ENCODE peak calls at places on chromosome 11, in eight cellular contexts. D is fibroblast of pulmonary artery, R is cardiac fibroblast, B is lower lobe of right lung, S is WTC11, U is left ventricle myocardium inferior, L is dorsolateral prefrontal cortex, J is K562. Z is an unnamed sample.

GRCh38 chr11:119975561-119976152 is 162.3 kb downstream of the TRIM29 start:
- DNase-seq in B (no peak), L (peak), D (no peak), R (no peak), J (no peak), U (peak), S (peak), Z (no peak)

GRCh38 chr11:35623708-35624168 is 5.5 kb downstream of the FJX1 start:
- DNase-seq in R (peak), S (no peak), J (no peak), D (peak), B (no peak), L (no peak), U (no peak), Z (no peak)

GRCh38 chr11:353315-353857 is 15.9 kb upstream of the B4GALNT4 start:
- DNase-seq in D (peak), U (peak), L (no peak), S (no peak), J (peak), R (peak), B (peak), Z (no peak)

GRCh38 chr11:105609341-105609781 is 512 bp upstream of the GRIA4 start:
- DNase-seq in J (peak), U (no peak), B (no peak), L (peak), D (peak), S (peak), R (peak), Z (no peak)

GRCh38 chr11:42707541-42707940 is 604.3 kb upstream of the API5 start:
- DNase-seq in L (peak), B (no peak), J (no peak), S (no peak), U (no peak), R (no peak), D (no peak), Z (no peak)

GRCh38 chr11:3995949-3996554 is 98.5 kb upstream of the RRM1 start:
- DNase-seq in J (no peak), B (no peak), D (peak), S (no peak), U (no peak), R (peak), L (no peak), Z (no peak)

GRCh38 chr11:8291421-8292350 is 28.0 kb upstream of the LMO1 start:
- DNase-seq in R (no peak), B (no peak), S (no peak), J (no peak), U (no peak), L (no peak), D (no peak), Z (no peak)

GRCh38 chr11:46277623-46278386 is at the start of gene CREB3L1:
- DNase-seq in S (peak), D (no peak), L (no peak), R (no peak), J (peak), B (peak), U (peak), Z (no peak)

GRCh38 chr11:95849087-95849825 is 59.0 kb downstream of the CEP57 start:
- DNase-seq in R (peak), D (peak), J (peak), U (peak), S (peak), B (peak), L (no peak), Z (no peak)

GRCh38 chr11:48169706-48170105 is 46.9 kb upstream of the OR4B1 start:
- DNase-seq in U (peak), B (no peak), S (no peak), D (peak), J (no peak), L (no peak), R (peak), Z (no peak)

GRCh38 chr11:5291207-5291838 is 10.4 kb downstream of the OR51B4 start:
- DNase-seq in J (peak), R (peak), S (no peak), D (peak), U (no peak), B (no peak), L (no peak), Z (no peak)

GRCh38 chr11:34749666-34750659 is 129.1 kb downstream of the EHF start:
- DNase-seq in S (no peak), J (no peak), L (no peak), U (peak), D (peak), R (peak), B (peak), Z (no peak)

DNA sequence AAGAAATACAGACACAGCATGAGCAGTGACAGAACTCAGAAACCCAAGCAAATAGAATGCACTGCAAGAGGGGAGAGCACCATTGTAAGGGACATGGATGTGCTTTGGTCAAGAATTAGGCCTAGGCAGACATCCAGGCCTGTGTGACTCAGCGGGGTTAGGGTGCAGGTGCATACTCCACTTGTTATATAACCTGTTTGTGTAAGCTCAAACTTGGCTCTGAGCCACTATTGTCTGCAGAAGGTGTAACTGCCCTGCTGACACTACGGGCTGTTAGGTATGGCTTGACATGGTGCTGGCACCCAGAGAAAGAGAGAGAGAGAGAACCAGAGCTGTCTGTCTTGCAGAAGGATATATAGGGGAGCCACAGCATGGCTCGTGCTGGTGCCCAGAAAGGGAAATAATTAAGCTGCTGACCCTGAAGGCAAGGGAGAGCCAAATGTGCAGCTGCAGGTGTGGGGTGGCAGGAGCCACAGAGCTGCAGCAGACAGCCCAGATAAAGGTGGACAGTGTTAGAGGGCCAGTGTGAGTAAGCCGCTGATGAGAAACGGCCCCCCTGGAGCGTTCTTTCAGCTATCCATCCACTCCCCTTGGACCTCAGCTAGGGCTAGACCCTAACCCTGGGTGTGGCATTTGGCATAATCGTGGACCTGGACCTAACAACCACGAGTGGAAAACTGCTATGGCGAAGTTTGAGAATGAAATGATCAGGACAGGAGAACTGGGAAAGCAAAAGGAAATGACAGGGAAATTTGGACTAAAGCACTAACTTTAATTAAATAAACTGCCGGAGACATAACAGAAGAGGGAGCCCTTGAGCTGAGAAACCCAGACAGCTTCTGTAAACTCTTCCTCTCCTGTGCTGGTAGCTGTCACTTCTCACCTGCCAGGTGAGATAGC is 253.0 kb upstream of the CCDC179 start:
- DNase-seq in R (peak), J (no peak), S (peak), U (no peak), D (peak), B (no peak), L (no peak), Z (no peak)
- TF ChIP-seq CTCF in R (peak), J (peak), S (peak), U (peak), D (peak), B (peak), L (peak), Z (no peak)

GRCh38 chr11:110428040-110428439 is 1.7 kb upstream of the FDX1 start:
- DNase-seq in R (no peak), B (no peak), U (no peak), J (no peak), S (no peak), L (no peak), D (no peak), Z (no peak)

GRCh38 chr11:110430267-110431211 is 791 bp downstream of the FDX1 start:
- DNase-seq in R (peak), L (peak), B (no peak), U (no peak), S (no peak), J (no peak), D (peak), Z (peak)

GRCh38 chr11:110431212-110432073 is 1.7 kb downstream of the FDX1 start:
- DNase-seq in L (no peak), D (peak), U (no peak), J (no peak), S (no peak), B (no peak), R (peak), Z (no peak)

GRCh38 chr11:110428956-110429613 is 663 bp upstream of the FDX1 start:
- DNase-seq in J (no peak), L (no peak), S (no peak), R (no peak), U (no peak), D (no peak), B (no peak), Z (no peak)

GRCh38 chr11:110429614-110430266 is at the start of gene FDX1:
- DNase-seq in J (peak), D (peak), R (peak), S (peak), L (peak), U (peak), B (peak), Z (peak)
- TF ChIP-seq CTCF in J (peak), D (peak), R (peak), S (no peak), L (peak), U (peak), B (peak), Z (no peak)

GRCh38 chr11:128904872-128905344 is 13.8 kb downstream of the KCNJ5 start:
- DNase-seq in J (peak), R (no peak), B (peak), L (no peak), U (peak), S (no peak), D (no peak), Z (no peak)

GRCh38 chr11:128904303-128904871 is 13.2 kb downstream of the KCNJ5 start:
- DNase-seq in R (no peak), U (no peak), S (no peak), B (no peak), J (no peak), D (no peak), L (no peak), Z (no peak)

GRCh38 chr11:128906185-128907065 is 15.3 kb downstream of the KCNJ5 start:
- DNase-seq in R (no peak), D (no peak), U (no peak), S (no peak), B (no peak), J (no peak), L (no peak), Z (no peak)

GRCh38 chr11:128903248-128904041 is 12.3 kb downstream of the KCNJ5 start:
- DNase-seq in U (peak), L (no peak), S (no peak), J (no peak), B (peak), D (no peak), R (no peak), Z (no peak)

GRCh38 chr11:128905345-128906184 is 14.4 kb downstream of the KCNJ5 start:
- DNase-seq in B (peak), U (no peak), R (peak), J (peak), D (peak), L (no peak), S (peak), Z (peak)
- TF ChIP-seq CTCF in B (peak), U (peak), R (peak), J (peak), D (peak), L (peak), S (peak), Z (no peak)

DNA sequence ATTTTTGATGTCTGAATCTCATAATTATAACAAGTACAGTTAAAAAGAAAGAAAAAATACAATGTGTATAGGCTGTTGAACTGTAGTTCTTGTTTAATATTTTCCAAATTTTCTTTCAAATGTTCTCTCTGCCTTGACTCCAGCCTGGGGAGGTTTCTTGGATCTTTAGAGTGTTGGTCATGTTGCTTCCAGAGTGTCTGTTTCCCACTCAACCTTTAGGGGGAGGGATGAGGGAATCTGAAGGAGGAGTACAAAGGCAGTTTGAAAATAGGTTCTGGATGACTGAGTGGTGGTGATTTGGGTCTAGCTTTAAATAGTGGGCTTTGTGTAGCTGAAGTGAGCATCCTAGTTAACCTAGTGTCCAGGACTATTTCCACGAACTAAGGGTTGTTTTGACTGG is 2.0 kb downstream of the CTNND1 start:
- DNase-seq in U (no peak), L (no peak), R (peak), S (no peak), B (no peak), D (peak), J (peak), Z (no peak)
- TF ChIP-seq CTCF in U (peak), L (peak), R (peak), S (no peak), B (peak), D (peak), J (peak), Z (no peak)

DNA sequence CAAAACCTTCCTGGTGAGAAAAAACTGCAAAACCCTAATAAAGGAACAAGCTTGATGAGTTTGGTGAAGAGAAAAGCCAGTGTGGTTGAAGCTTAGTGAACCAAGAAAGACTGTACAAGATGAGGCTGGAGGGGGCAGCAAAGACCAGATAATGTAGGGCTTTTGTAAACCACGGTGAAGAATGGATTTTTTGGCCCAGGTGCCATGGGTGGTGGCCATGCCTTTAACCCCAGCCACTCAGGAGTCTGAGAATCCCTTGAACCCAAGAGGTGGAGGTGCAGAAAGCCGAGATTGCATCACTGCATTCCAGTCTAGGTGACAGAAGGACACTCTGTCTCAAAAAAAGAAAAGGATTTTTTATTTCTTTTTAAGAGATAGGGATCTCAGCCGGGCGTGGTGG is 5.0 kb upstream of the ZDHHC5 start:
- DNase-seq in B (no peak), L (no peak), J (no peak), S (no peak), D (no peak), U (no peak), R (no peak), Z (no peak)
- TF ChIP-seq CTCF in B (no peak), L (no peak), J (peak), S (no peak), D (peak), U (no peak), R (no peak), Z (no peak)

DNA sequence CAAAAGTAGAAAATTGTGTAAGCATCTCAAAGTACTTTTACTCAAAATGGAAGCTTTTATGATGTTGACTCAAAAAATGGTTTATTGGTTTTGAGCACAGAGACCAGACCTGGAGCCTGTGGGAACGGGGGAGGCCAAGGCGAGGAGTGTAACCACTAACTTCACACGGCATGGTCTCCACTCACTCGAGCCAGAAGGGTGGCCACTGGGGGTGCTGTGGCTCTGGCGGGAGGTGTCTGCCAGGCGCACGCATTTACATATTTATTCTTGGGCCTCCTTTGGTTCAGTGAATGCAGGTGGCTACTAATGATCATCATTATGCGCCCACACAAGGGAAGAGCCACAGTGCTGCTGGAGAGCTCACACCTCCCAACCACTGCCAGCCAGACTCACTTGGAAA is 64.6 kb downstream of the FLRT1 start:
- DNase-seq in L (no peak), R (no peak), U (no peak), B (no peak), S (peak), J (peak), D (no peak), Z (no peak)
- TF ChIP-seq CTCF in L (peak), R (no peak), U (no peak), B (no peak), S (no peak), J (peak), D (peak), Z (no peak)

DNA sequence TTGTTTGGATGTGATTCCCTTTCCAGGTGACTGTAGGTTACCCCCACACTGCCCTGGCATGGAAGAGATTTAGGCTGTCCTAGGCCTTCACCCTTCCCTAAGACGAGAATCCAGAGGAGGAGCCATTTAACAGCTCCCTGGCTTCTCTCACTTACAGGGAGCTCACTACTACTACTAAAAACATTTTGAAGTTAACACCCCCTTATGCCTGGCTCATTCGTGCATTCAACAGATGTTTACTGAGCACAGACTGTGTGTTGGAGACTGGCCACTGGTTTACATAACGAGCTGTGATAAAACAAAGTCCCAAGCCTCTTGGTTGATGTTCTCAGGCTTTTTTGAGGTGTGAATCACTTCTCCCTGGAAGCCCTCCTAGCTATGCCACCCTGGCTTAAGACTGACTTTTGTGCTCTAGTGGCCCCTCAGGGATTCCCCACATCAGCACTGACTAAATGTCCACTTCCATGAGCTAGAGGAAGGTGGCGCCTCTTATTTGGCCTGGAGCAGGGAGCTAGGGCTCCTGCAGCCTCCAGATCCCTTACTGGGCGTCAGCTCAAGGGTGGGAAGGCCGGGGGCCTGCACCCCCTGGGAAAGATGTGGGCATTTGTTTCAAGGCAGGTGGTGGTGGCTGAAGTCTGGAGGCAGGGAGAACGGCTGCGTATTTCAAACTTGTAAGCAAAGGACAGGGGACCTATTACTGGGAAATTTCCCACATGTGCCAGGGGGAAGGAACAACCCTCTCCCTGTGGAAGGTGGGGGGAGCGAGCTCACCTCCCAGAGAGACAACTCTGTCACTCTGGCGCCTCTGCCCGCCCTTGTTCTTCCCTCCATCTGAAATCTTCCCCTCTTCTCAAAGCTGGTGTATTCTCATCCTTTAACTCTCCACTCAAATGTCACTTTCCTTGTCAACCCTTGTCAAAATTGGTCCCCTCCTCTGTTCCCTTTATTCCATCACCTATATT is 19.4 kb upstream of the MALAT1 start:
- DNase-seq in U (peak), J (no peak), R (peak), L (no peak), S (peak), D (peak), B (no peak), Z (no peak)
- TF ChIP-seq CTCF in U (peak), J (peak), R (peak), L (peak), S (no peak), D (peak), B (peak), Z (no peak)

DNA sequence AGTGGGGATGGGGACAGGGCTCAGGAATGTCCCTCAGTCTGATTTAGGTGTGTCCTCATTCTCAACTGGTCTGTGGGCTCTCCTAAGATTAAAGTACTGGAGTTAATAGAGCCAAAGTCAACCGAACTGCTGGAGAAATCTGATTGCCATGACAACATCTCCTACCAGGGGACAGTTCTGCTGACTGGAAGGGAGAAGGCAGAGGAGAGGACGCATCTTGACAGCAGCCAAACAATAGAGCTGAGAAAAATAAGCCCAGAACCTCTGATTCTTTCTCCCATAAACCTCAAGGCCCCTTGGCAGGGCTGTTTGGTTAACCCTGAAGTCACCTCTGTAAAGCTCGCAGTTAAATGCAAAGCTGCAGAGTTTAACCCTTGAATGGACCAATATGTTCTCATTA is 2.8 kb downstream of the KCTD14 start:
- DNase-seq in S (no peak), R (peak), L (no peak), U (no peak), D (no peak), B (no peak), J (no peak), Z (no peak)
- TF ChIP-seq CTCF in S (no peak), R (no peak), L (no peak), U (no peak), D (no peak), B (no peak), J (no peak), Z (no peak)

GRCh38 chr11:112453601-112454577 is 193.2 kb upstream of the PLET1 start:
- DNase-seq in J (peak), S (peak), U (no peak), R (peak), B (peak), L (no peak), D (peak), Z (no peak)
- TF ChIP-seq CTCF in J (peak), S (peak), U (peak), R (peak), B (peak), L (no peak), D (peak), Z (no peak)